ENCODE peak calls at places on chromosomes 5 and 9, in four cellular contexts. I, Y, S and O are unnamed samples.

GRCh38 chr5:102700916-102701315 is 54.2 kb upstream of the PAM start:
- DNase-seq in I (no peak), Y (no peak), S (no peak), O (no peak)

GRCh38 chr9:14106699-14107098 is 207.2 kb downstream of the NFIB start:
- DNase-seq in I (no peak), Y (no peak), S (no peak), O (no peak)

GRCh38 chr5:132501961-132502931 is 11.7 kb upstream of the IRF1 start:
- DNase-seq in I (peak; percentile 57), Y (no peak), S (peak; percentile 37), O (no peak)

GRCh38 chr5:168472329-168472728 is 13.9 kb upstream of the RARS1 start:
- DNase-seq in I (peak; percentile 96), Y (peak; percentile 91), S (peak; percentile 68), O (peak; percentile 92)

GRCh38 chr5:17378346-17378984 is 119.6 kb upstream of the TAF11L2 start:
- DNase-seq in I (peak; percentile 57), Y (peak; percentile 41), S (peak; percentile 33), O (no peak)

GRCh38 chr5:27241564-27242257 is 203.3 kb upstream of the CDH9 start:
- DNase-seq in I (peak; percentile 98), Y (peak; percentile 95), S (peak; percentile 51), O (peak; percentile 94)

GRCh38 chr5:32298056-32298420 is 14.7 kb downstream of the MTMR12 start:
- DNase-seq in I (no peak), Y (no peak), S (no peak), O (no peak)

GRCh38 chr9:125820100-125820804 is 73.1 kb downstream of the PBX3 start:
- DNase-seq in I (no peak), Y (no peak), S (no peak), O (no peak)

GRCh38 chr9:107989099-107989498 is 499.5 kb upstream of the KLF4 start:
- DNase-seq in I (peak; percentile 52), Y (no peak), S (no peak), O (no peak)

GRCh38 chr5:128470663-128471062 is 67.4 kb downstream of the FBN2 start:
- DNase-seq in I (peak; percentile 11), Y (peak; percentile 49), S (no peak), O (no peak)

GRCh38 chr9:5949103-5949699 is 58.5 kb downstream of the MLANA start:
- DNase-seq in I (peak; percentile 49), Y (no peak), S (peak; percentile 4), O (no peak)

GRCh38 chr9:124780060-124780756 is 3.3 kb downstream of the OLFML2A start:
- DNase-seq in I (peak; percentile 71), Y (no peak), S (no peak), O (no peak)

GRCh38 chr5:79961731-79962579 is 29.1 kb downstream of the MTX3 start:
- DNase-seq in I (no peak), Y (no peak), S (no peak), O (no peak)

GRCh38 chr5:84450617-84451414 is 66.1 kb upstream of the EDIL3 start:
- DNase-seq in I (peak; percentile 22), Y (no peak), S (no peak), O (no peak)

GRCh38 chr5:113804264-113804663 is 290.8 kb downstream of the YTHDC2 start:
- DNase-seq in I (no peak), Y (no peak), S (no peak), O (no peak)

GRCh38 chr5:111810087-111810486 is 53.1 kb upstream of the NREP start:
- DNase-seq in I (peak; percentile 21), Y (no peak), S (no peak), O (no peak)

GRCh38 chr5:67416133-67416937 is 219.7 kb upstream of the CD180 start:
- DNase-seq in I (no peak), Y (no peak), S (no peak), O (no peak)

GRCh38 chr9:122931851-122932199 is 513 bp upstream of the ZBTB26 start:
- DNase-seq in I (peak; percentile 28), Y (no peak), S (no peak), O (peak; percentile 9)

GRCh38 chr5:133888625-133888991 is 79.8 kb downstream of the C5orf15 start:
- DNase-seq in I (no peak), Y (no peak), S (no peak), O (no peak)

GRCh38 chr5:10649518-10650410 is 85.9 kb downstream of the ANKRD33B start:
- DNase-seq in I (no peak), Y (no peak), S (no peak), O (no peak)

GRCh38 chr5:141846031-141846430 is 32.2 kb downstream of the PCDH1 start:
- DNase-seq in I (peak; percentile 49), Y (no peak), S (peak; percentile 64), O (no peak)

GRCh38 chr9:113593682-113594281 is 130.3 kb downstream of the RGS3 start:
- DNase-seq in I (peak; percentile 96), Y (peak; percentile 88), S (peak; percentile 97), O (peak; percentile 92)

GRCh38 chr5:124160265-124160664 is 586.2 kb downstream of the ZNF608 start:
- DNase-seq in I (no peak), Y (no peak), S (no peak), O (no peak)

GRCh38 chr9:131101207-131101964 is 5.1 kb downstream of the AIF1L start:
- DNase-seq in I (no peak), Y (no peak), S (no peak), O (no peak)

GRCh38 chr9:9003184-9003583 is 1203.6 kb upstream of the DMAC1 start:
- DNase-seq in I (peak; percentile 64), Y (no peak), S (peak; percentile 42), O (peak; percentile 13)

GRCh38 chr9:98171176-98171925 is 21.1 kb downstream of the CORO2A start:
- DNase-seq in I (no peak), Y (no peak), S (no peak), O (no peak)

GRCh38 chr9:571066-571465 is 270.4 kb upstream of the DMRT1 start:
- DNase-seq in I (no peak), Y (no peak), S (no peak), O (no peak)

GRCh38 chr5:158716668-158717067 is 383.0 kb downstream of the EBF1 start:
- DNase-seq in I (no peak), Y (no peak), S (peak; percentile 27), O (no peak)

GRCh38 chr9:121296213-121297127 is 28.5 kb downstream of the GSN start:
- DNase-seq in I (no peak), Y (no peak), S (no peak), O (no peak)

GRCh38 chr5:96661101-96661840 is 905 bp upstream of the CAST start:
- DNase-seq in I (peak; percentile 57), Y (no peak), S (peak; percentile 38), O (no peak)

GRCh38 chr9:126682928-126683697 is 69.4 kb downstream of the LMX1B start:
- DNase-seq in I (no peak), Y (no peak), S (no peak), O (no peak)

GRCh38 chr5:173532689-173533250 is 83.7 kb downstream of the BOD1 start:
- DNase-seq in I (no peak), Y (no peak), S (no peak), O (no peak)

GRCh38 chr5:129460951-129461815 is 1.1 kb downstream of the ADAMTS19 start:
- DNase-seq in I (no peak), Y (no peak), S (peak; percentile 69), O (no peak)

GRCh38 chr9:131578778-131579504 is 33.6 kb downstream of the PRRT1B start:
- DNase-seq in I (no peak), Y (no peak), S (no peak), O (no peak)

GRCh38 chr9:110027624-110028023 is 180.3 kb downstream of the C9orf152 start:
- DNase-seq in I (peak; percentile 87), Y (no peak), S (no peak), O (no peak)

GRCh38 chr5:73192375-73192774 is 19.4 kb downstream of the TMEM174 start:
- DNase-seq in I (no peak), Y (no peak), S (no peak), O (no peak)

GRCh38 chr5:122849746-122850145 is 4.3 kb downstream of the SNX24 start:
- DNase-seq in I (no peak), Y (no peak), S (peak; percentile 50), O (no peak)

DNA sequence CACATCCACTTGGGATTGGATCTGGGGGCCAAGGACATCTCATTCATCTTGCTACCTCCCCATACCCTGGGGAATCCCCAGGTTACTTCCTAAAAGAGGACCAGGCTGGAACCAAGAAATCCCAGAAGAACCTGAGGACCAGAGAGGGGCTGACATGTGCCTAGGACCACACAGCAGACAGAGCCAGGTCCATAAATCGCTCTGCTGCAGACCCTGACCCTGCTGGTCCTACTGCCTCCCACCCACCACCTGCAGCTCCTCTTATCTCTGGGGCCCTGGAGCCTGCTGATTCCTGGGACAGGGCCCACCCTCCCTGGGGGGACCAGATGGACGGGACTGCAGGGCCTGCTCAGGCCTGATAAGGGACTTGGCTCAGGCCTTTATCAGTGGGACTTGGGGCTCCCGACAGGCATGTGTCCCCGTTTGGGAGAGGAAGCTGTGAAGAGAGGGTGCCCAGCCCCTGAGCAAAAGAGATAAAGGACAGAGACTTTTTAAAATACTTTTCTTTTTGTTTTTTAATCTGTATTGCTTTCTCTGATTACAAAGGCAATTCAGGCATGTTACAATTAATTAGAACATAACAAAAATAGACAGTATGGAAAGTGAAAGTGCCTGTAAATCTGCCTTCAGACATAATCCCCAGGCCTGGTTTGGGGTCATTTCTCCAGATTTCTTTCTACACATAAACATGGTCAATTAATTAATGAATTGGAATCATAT is 101.3 kb upstream of the LARP1 start:
- DNase-seq in I (no peak), Y (no peak), S (no peak), O (no peak)
- H3K4me3 ChIP-seq in I (no peak overlapping the region), Y (no peak overlapping the region), S (no peak overlapping the region), O (no peak overlapping the region)

GRCh38 chr9:94997727-94998126 is 271.2 kb downstream of the AOPEP start:
- DNase-seq in I (no peak), Y (no peak), S (no peak), O (no peak)

GRCh38 chr9:94999832-95000231 is 273.3 kb downstream of the AOPEP start:
- DNase-seq in I (no peak), Y (no peak), S (no peak), O (no peak)

GRCh38 chr9:95001720-95002119 is 275.2 kb downstream of the AOPEP start:
- DNase-seq in I (no peak), Y (no peak), S (no peak), O (no peak)

GRCh38 chr9:95003694-95004451 is 277.4 kb downstream of the AOPEP start:
- DNase-seq in I (peak; percentile 48), Y (no peak), S (peak; percentile 76), O (no peak)

GRCh38 chr9:95000821-95001220 is 274.3 kb downstream of the AOPEP start:
- DNase-seq in I (no peak), Y (no peak), S (no peak), O (no peak)
- H3K4me3 ChIP-seq in I (no peak overlapping the region), Y (no peak overlapping the region), S (no peak overlapping the region), O (no peak overlapping the region)

GRCh38 chr5:176702952-176703641 is 55.8 kb downstream of the TSPAN17 start:
- DNase-seq in I (no peak), Y (no peak), S (no peak), O (no peak)
- H3K4me3 ChIP-seq in I (no peak overlapping the region), Y (no peak overlapping the region), S (no peak overlapping the region), O (no peak overlapping the region)

DNA sequence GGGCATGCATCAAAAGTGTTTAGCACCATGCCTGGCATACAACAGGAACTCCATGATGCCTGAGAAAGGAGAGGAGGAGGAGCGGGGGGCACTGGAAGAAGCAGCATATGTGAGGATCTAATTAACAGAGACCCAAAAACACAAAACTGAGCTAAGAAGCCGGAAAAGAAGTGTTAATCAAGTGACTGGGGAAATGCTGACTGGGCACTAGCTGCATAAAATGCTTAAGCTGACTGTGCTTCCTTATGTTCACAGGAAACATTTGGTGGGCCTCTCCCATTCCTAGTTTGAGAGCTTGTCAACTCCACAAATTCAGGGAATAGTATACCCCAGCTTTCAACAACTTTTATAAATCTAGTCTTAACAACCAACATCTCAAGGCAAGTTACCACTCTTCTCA is 26.6 kb downstream of the DEPDC1B start:
- DNase-seq in I (no peak), Y (no peak), S (peak; percentile 44), O (no peak)
- H3K4me3 ChIP-seq in I (no peak overlapping the region), Y (no peak overlapping the region), S (no peak overlapping the region), O (no peak overlapping the region)

GRCh38 chr5:62093411-62093810 is 212.6 kb upstream of the KIF2A start:
- DNase-seq in I (no peak), Y (no peak), S (no peak), O (no peak)
- H3K4me3 ChIP-seq in I (no peak overlapping the region), Y (no peak overlapping the region), S (no peak overlapping the region), O (no peak overlapping the region)